ENCODE peak calls at places on chromosome 12, in nine cellular contexts. One of them, this sample, is unnamed.

GRCh38 chr12:122206111-122206881 is 2.8 kb downstream of the B3GNT4 start:
- DNase-seq in HCT116: no peak
- DNase-seq in thoracic aorta: no peak
- DNase-seq in CD4-positive, CD25-positive, alpha-beta regulatory T cell: no peak
- DNase-seq in lower lobe of right lung: no peak
- DNase-seq in Peyer's patch: no peak
- DNase-seq in mesenchymal stem cell: no peak
- DNase-seq in pancreas: peak; percentile 65
- DNase-seq in aorta: no peak
- DNase-seq in this sample: no peak

GRCh38 chr12:81942588-81942987 is 183.4 kb upstream of the PPFIA2 start:
- DNase-seq in HCT116: no peak
- DNase-seq in thoracic aorta: no peak
- DNase-seq in CD4-positive, CD25-positive, alpha-beta regulatory T cell: no peak
- DNase-seq in lower lobe of right lung: no peak
- DNase-seq in Peyer's patch: no peak
- DNase-seq in mesenchymal stem cell: no peak
- DNase-seq in pancreas: no peak
- DNase-seq in aorta: no peak
- DNase-seq in this sample: no peak

GRCh38 chr12:71164877-71165197 is 7.0 kb upstream of the TSPAN8 start:
- DNase-seq in HCT116: no peak
- DNase-seq in thoracic aorta: no peak
- DNase-seq in CD4-positive, CD25-positive, alpha-beta regulatory T cell: no peak
- DNase-seq in lower lobe of right lung: no peak
- DNase-seq in Peyer's patch: no peak
- DNase-seq in mesenchymal stem cell: no peak
- DNase-seq in pancreas: no peak
- DNase-seq in aorta: no peak
- DNase-seq in this sample: no peak

GRCh38 chr12:100798799-100799198 is 4.2 kb downstream of the ANO4 start:
- DNase-seq in HCT116: no peak
- DNase-seq in thoracic aorta: no peak
- DNase-seq in CD4-positive, CD25-positive, alpha-beta regulatory T cell: no peak
- DNase-seq in lower lobe of right lung: no peak
- DNase-seq in Peyer's patch: no peak
- DNase-seq in mesenchymal stem cell: peak; percentile 95
- DNase-seq in pancreas: no peak
- DNase-seq in aorta: no peak
- DNase-seq in this sample: no peak

GRCh38 chr12:66403746-66404145 is 101.5 kb downstream of the HELB start:
- DNase-seq in HCT116: no peak
- DNase-seq in thoracic aorta: no peak
- DNase-seq in CD4-positive, CD25-positive, alpha-beta regulatory T cell: no peak
- DNase-seq in lower lobe of right lung: no peak
- DNase-seq in Peyer's patch: no peak
- DNase-seq in mesenchymal stem cell: no peak
- DNase-seq in pancreas: no peak
- DNase-seq in aorta: no peak
- DNase-seq in this sample: no peak

GRCh38 chr12:57569858-57570257 is 20.0 kb downstream of the KIF5A start:
- DNase-seq in HCT116: no peak
- DNase-seq in thoracic aorta: no peak
- DNase-seq in CD4-positive, CD25-positive, alpha-beta regulatory T cell: no peak
- DNase-seq in lower lobe of right lung: no peak
- DNase-seq in Peyer's patch: no peak
- DNase-seq in mesenchymal stem cell: no peak
- DNase-seq in pancreas: no peak
- DNase-seq in aorta: no peak
- DNase-seq in this sample: no peak

GRCh38 chr12:92908108-92908507 is 21.0 kb downstream of the EEA1 start:
- DNase-seq in HCT116: no peak
- DNase-seq in thoracic aorta: no peak
- DNase-seq in CD4-positive, CD25-positive, alpha-beta regulatory T cell: peak; percentile 60
- DNase-seq in lower lobe of right lung: no peak
- DNase-seq in Peyer's patch: no peak
- DNase-seq in mesenchymal stem cell: no peak
- DNase-seq in pancreas: no peak
- DNase-seq in aorta: no peak
- DNase-seq in this sample: no peak

GRCh38 chr12:132162508-132163031 is 18.3 kb downstream of the NOC4L start:
- DNase-seq in HCT116: no peak
- DNase-seq in thoracic aorta: no peak
- DNase-seq in CD4-positive, CD25-positive, alpha-beta regulatory T cell: no peak
- DNase-seq in lower lobe of right lung: peak; percentile 59
- DNase-seq in Peyer's patch: no peak
- DNase-seq in mesenchymal stem cell: peak; percentile 74
- DNase-seq in pancreas: peak; percentile 53
- DNase-seq in aorta: peak; percentile 82
- DNase-seq in this sample: peak; percentile 32

GRCh38 chr12:113955109-113955970 is 10.8 kb downstream of the RBM19 start:
- DNase-seq in HCT116: peak; percentile 16
- DNase-seq in thoracic aorta: no peak
- DNase-seq in CD4-positive, CD25-positive, alpha-beta regulatory T cell: no peak
- DNase-seq in lower lobe of right lung: no peak
- DNase-seq in Peyer's patch: no peak
- DNase-seq in mesenchymal stem cell: peak; percentile 42
- DNase-seq in pancreas: no peak
- DNase-seq in aorta: no peak
- DNase-seq in this sample: no peak

GRCh38 chr12:124779161-124780141 is 84.2 kb downstream of the SCARB1 start:
- DNase-seq in HCT116: no peak
- DNase-seq in thoracic aorta: no peak
- DNase-seq in CD4-positive, CD25-positive, alpha-beta regulatory T cell: no peak
- DNase-seq in lower lobe of right lung: no peak
- DNase-seq in Peyer's patch: no peak
- DNase-seq in mesenchymal stem cell: no peak
- DNase-seq in pancreas: no peak
- DNase-seq in aorta: no peak
- DNase-seq in this sample: no peak

GRCh38 chr12:62164036-62164435 is 96.2 kb upstream of the USP15 start:
- DNase-seq in HCT116: no peak
- DNase-seq in thoracic aorta: no peak
- DNase-seq in CD4-positive, CD25-positive, alpha-beta regulatory T cell: no peak
- DNase-seq in lower lobe of right lung: no peak
- DNase-seq in Peyer's patch: no peak
- DNase-seq in mesenchymal stem cell: no peak
- DNase-seq in pancreas: no peak
- DNase-seq in aorta: no peak
- DNase-seq in this sample: no peak

GRCh38 chr12:130463818-130464663 is 126.4 kb downstream of the PIWIL1 start:
- DNase-seq in HCT116: no peak
- DNase-seq in thoracic aorta: no peak
- DNase-seq in CD4-positive, CD25-positive, alpha-beta regulatory T cell: no peak
- DNase-seq in lower lobe of right lung: no peak
- DNase-seq in Peyer's patch: no peak
- DNase-seq in mesenchymal stem cell: no peak
- DNase-seq in pancreas: no peak
- DNase-seq in aorta: no peak
- DNase-seq in this sample: peak; percentile 17

GRCh38 chr12:75374971-75375370 is 15.9 kb upstream of the GLIPR1L2 start:
- DNase-seq in HCT116: no peak
- DNase-seq in thoracic aorta: no peak
- DNase-seq in CD4-positive, CD25-positive, alpha-beta regulatory T cell: no peak
- DNase-seq in lower lobe of right lung: no peak
- DNase-seq in Peyer's patch: no peak
- DNase-seq in mesenchymal stem cell: no peak
- DNase-seq in pancreas: no peak
- DNase-seq in aorta: no peak
- DNase-seq in this sample: no peak

GRCh38 chr12:89880695-89881350 is 172.2 kb upstream of the ATP2B1 start:
- DNase-seq in HCT116: no peak
- DNase-seq in thoracic aorta: no peak
- DNase-seq in CD4-positive, CD25-positive, alpha-beta regulatory T cell: peak; percentile 78
- DNase-seq in lower lobe of right lung: no peak
- DNase-seq in Peyer's patch: peak; percentile 68
- DNase-seq in mesenchymal stem cell: no peak
- DNase-seq in pancreas: no peak
- DNase-seq in aorta: peak; percentile 38
- DNase-seq in this sample: no peak

GRCh38 chr12:8590842-8591545 is 21.7 kb downstream of the AICDA start:
- DNase-seq in HCT116: no peak
- DNase-seq in thoracic aorta: no peak
- DNase-seq in CD4-positive, CD25-positive, alpha-beta regulatory T cell: peak; percentile 9
- DNase-seq in lower lobe of right lung: no peak
- DNase-seq in Peyer's patch: no peak
- DNase-seq in mesenchymal stem cell: no peak
- DNase-seq in pancreas: no peak
- DNase-seq in aorta: no peak
- DNase-seq in this sample: no peak

GRCh38 chr12:15192721-15193120 is 28.5 kb downstream of the RERG start:
- DNase-seq in HCT116: no peak
- DNase-seq in thoracic aorta: no peak
- DNase-seq in CD4-positive, CD25-positive, alpha-beta regulatory T cell: no peak
- DNase-seq in lower lobe of right lung: no peak
- DNase-seq in Peyer's patch: no peak
- DNase-seq in mesenchymal stem cell: no peak
- DNase-seq in pancreas: no peak
- DNase-seq in aorta: no peak
- DNase-seq in this sample: no peak

GRCh38 chr12:34377243-34378035 is 355.1 kb downstream of the ALG10 start:
- DNase-seq in HCT116: no peak
- DNase-seq in thoracic aorta: no peak
- DNase-seq in CD4-positive, CD25-positive, alpha-beta regulatory T cell: no peak
- DNase-seq in lower lobe of right lung: no peak
- DNase-seq in Peyer's patch: no peak
- DNase-seq in mesenchymal stem cell: no peak
- DNase-seq in pancreas: no peak
- DNase-seq in aorta: no peak
- DNase-seq in this sample: no peak

GRCh38 chr12:34371050-34371449 is 348.8 kb downstream of the ALG10 start:
- DNase-seq in HCT116: no peak
- DNase-seq in thoracic aorta: no peak
- DNase-seq in CD4-positive, CD25-positive, alpha-beta regulatory T cell: no peak
- DNase-seq in lower lobe of right lung: no peak
- DNase-seq in Peyer's patch: no peak
- DNase-seq in mesenchymal stem cell: no peak
- DNase-seq in pancreas: no peak
- DNase-seq in aorta: no peak
- DNase-seq in this sample: no peak

GRCh38 chr12:34372003-34372402 is 349.7 kb downstream of the ALG10 start:
- DNase-seq in HCT116: no peak
- DNase-seq in thoracic aorta: no peak
- DNase-seq in CD4-positive, CD25-positive, alpha-beta regulatory T cell: no peak
- DNase-seq in lower lobe of right lung: no peak
- DNase-seq in Peyer's patch: no peak
- DNase-seq in mesenchymal stem cell: no peak
- DNase-seq in pancreas: no peak
- DNase-seq in aorta: no peak
- DNase-seq in this sample: no peak

GRCh38 chr12:34376133-34376799 is 354.0 kb downstream of the ALG10 start:
- DNase-seq in HCT116: no peak
- DNase-seq in thoracic aorta: no peak
- DNase-seq in CD4-positive, CD25-positive, alpha-beta regulatory T cell: no peak
- DNase-seq in lower lobe of right lung: no peak
- DNase-seq in Peyer's patch: no peak
- DNase-seq in mesenchymal stem cell: no peak
- DNase-seq in pancreas: no peak
- DNase-seq in aorta: no peak
- DNase-seq in this sample: no peak

DNA sequence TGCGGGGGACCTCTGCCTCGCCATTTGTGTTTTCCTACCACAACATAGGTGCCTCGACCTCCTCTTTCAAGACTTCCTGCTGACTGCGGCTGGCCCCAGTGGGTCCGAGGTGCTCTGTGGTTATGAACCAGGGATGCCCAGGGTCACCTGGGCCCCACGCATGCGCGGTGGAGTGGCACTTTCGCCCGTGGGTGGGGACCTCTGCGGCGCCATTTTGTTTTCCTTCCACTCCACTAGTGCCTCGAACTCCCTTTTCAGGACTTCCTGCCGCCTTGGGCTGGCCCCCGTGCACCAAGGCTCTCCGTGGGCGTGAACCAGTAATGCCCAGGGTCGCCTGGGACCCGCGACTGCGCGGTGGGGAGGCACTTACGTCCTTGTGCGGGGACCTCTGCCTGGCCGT is 351.6 kb downstream of the ALG10 start:
- DNase-seq in HCT116: no peak
- DNase-seq in thoracic aorta: no peak
- DNase-seq in CD4-positive, CD25-positive, alpha-beta regulatory T cell: no peak
- DNase-seq in lower lobe of right lung: no peak
- DNase-seq in Peyer's patch: no peak
- DNase-seq in mesenchymal stem cell: no peak
- DNase-seq in pancreas: no peak
- DNase-seq in aorta: no peak
- DNase-seq in this sample: no peak
- H3K9me3 ChIP-seq in HCT116: no peaks in the 10 kb centered on the region
- H3K9me3 ChIP-seq in thoracic aorta: peaks cover 12% of the 10 kb centered on the region
- H3K9me3 ChIP-seq in CD4-positive, CD25-positive, alpha-beta regulatory T cell: peaks cover 92% of the 10 kb centered on the region
- H3K9me3 ChIP-seq in lower lobe of right lung: peaks cover 9% of the 10 kb centered on the region
- H3K9me3 ChIP-seq in Peyer's patch: peaks cover 54% of the 10 kb centered on the region
- H3K9me3 ChIP-seq in mesenchymal stem cell: no peaks in the 10 kb centered on the region
- H3K9me3 ChIP-seq in pancreas: no peaks in the 10 kb centered on the region
- H3K9me3 ChIP-seq in aorta: peaks cover 5% of the 10 kb centered on the region
- H3K9me3 ChIP-seq in this sample: no peaks in the 10 kb centered on the region

DNA sequence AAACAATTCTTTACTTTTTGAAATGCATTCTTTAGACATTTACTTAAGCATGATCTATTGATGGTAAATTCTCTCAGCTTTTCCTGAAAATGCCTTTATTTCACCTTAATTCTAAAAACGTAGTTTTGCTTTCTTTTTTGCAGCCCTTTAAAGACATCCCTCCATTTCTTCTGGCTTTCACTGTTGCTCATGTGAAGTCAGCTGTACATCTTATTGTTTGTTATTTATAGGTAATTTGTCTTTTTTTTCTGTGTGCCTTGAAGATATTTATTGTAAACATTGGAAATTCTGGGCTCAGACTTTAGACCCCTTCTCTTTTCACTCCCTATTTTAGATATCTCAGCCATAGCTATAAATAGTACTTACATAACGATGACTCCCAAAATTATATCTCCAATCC is 70.4 kb downstream of the IFNG start:
- DNase-seq in HCT116: no peak
- DNase-seq in thoracic aorta: no peak
- DNase-seq in CD4-positive, CD25-positive, alpha-beta regulatory T cell: no peak
- DNase-seq in lower lobe of right lung: no peak
- DNase-seq in Peyer's patch: no peak
- DNase-seq in mesenchymal stem cell: no peak
- DNase-seq in pancreas: no peak
- DNase-seq in aorta: no peak
- DNase-seq in this sample: no peak
- H3K4me3 ChIP-seq in HCT116: no peak overlapping the region
- H3K4me3 ChIP-seq in thoracic aorta: no peak overlapping the region
- H3K4me3 ChIP-seq in CD4-positive, CD25-positive, alpha-beta regulatory T cell: no peak overlapping the region
- H3K4me3 ChIP-seq in lower lobe of right lung: no peak overlapping the region
- H3K4me3 ChIP-seq in Peyer's patch: no peak overlapping the region
- H3K4me3 ChIP-seq in mesenchymal stem cell: no peak overlapping the region
- H3K4me3 ChIP-seq in pancreas: no peak overlapping the region
- H3K4me3 ChIP-seq in aorta: no peak overlapping the region
- H3K4me3 ChIP-seq in this sample: no peak overlapping the region

GRCh38 chr12:7091171-7091570 is 1.1 kb downstream of the C1R start:
- DNase-seq in HCT116: no peak
- DNase-seq in thoracic aorta: no peak
- DNase-seq in CD4-positive, CD25-positive, alpha-beta regulatory T cell: no peak
- DNase-seq in lower lobe of right lung: no peak
- DNase-seq in Peyer's patch: no peak
- DNase-seq in mesenchymal stem cell: no peak
- DNase-seq in pancreas: no peak
- DNase-seq in aorta: no peak
- DNase-seq in this sample: no peak
- H3K9me3 ChIP-seq in HCT116: no peaks in the 10 kb centered on the region
- H3K9me3 ChIP-seq in thoracic aorta: no peaks in the 10 kb centered on the region
- H3K9me3 ChIP-seq in CD4-positive, CD25-positive, alpha-beta regulatory T cell: no peaks in the 10 kb centered on the region
- H3K9me3 ChIP-seq in lower lobe of right lung: no peaks in the 10 kb centered on the region
- H3K9me3 ChIP-seq in Peyer's patch: no peaks in the 10 kb centered on the region
- H3K9me3 ChIP-seq in mesenchymal stem cell: no peaks in the 10 kb centered on the region
- H3K9me3 ChIP-seq in pancreas: no peaks in the 10 kb centered on the region
- H3K9me3 ChIP-seq in aorta: no peaks in the 10 kb centered on the region
- H3K9me3 ChIP-seq in this sample: no peaks in the 10 kb centered on the region

GRCh38 chr12:116317986-116318737 is 40.7 kb upstream of the MED13L start:
- DNase-seq in HCT116: no peak
- DNase-seq in thoracic aorta: no peak
- DNase-seq in CD4-positive, CD25-positive, alpha-beta regulatory T cell: no peak
- DNase-seq in lower lobe of right lung: peak; percentile 60
- DNase-seq in Peyer's patch: no peak
- DNase-seq in mesenchymal stem cell: no peak
- DNase-seq in pancreas: no peak
- DNase-seq in aorta: no peak
- DNase-seq in this sample: peak; percentile 70
- H3K4me3 ChIP-seq in HCT116: no peak overlapping the region
- H3K4me3 ChIP-seq in thoracic aorta: peak overlapping the region; percentile 58
- H3K4me3 ChIP-seq in CD4-positive, CD25-positive, alpha-beta regulatory T cell: no peak overlapping the region
- H3K4me3 ChIP-seq in lower lobe of right lung: peak overlapping the region; percentile 23
- H3K4me3 ChIP-seq in Peyer's patch: no peak overlapping the region
- H3K4me3 ChIP-seq in mesenchymal stem cell: no peak overlapping the region
- H3K4me3 ChIP-seq in pancreas: peak overlapping the region; percentile 25
- H3K4me3 ChIP-seq in aorta: no peak overlapping the region
- H3K4me3 ChIP-seq in this sample: peak overlapping the region; percentile 62

This sample was measured in psoas muscle.